ENCODE peak calls at places on chromosomes 7 and 10, in four cellular contexts. L, F, Q and X are unnamed samples.
A peak's percentile ranks its signal among the peaks of the same experiment; 100 is the strongest.

GRCh38 chr10:31320179-31320597 is 1.2 kb downstream of the ZEB1 start:
- DNase-seq in L (no peak), F (no peak), Q (peak; percentile 30), X (peak; percentile 59)

GRCh38 chr10:124688889-124689670 is 55.1 kb downstream of the FAM53B start:
- DNase-seq in L (peak; percentile 93), F (no peak), Q (no peak), X (no peak)

GRCh38 chr7:70325509-70326101 is 727.3 kb downstream of the AUTS2 start:
- DNase-seq in L (no peak), F (no peak), Q (no peak), X (peak; percentile 42)

GRCh38 chr10:16965740-16966447 is 148.7 kb upstream of the RSU1 start:
- DNase-seq in L (no peak), F (peak; percentile 34), Q (no peak), X (no peak)

GRCh38 chr10:88271736-88272135 is 311.4 kb downstream of the RNLS start:
- DNase-seq in L (no peak), F (no peak), Q (peak; percentile 81), X (no peak)

GRCh38 chr10:13271552-13272163 is 28.2 kb downstream of the PHYH start:
- DNase-seq in L (no peak), F (peak; percentile 38), Q (no peak), X (peak; percentile 64)

GRCh38 chr10:27383595-27384542 is 120.2 kb upstream of the RAB18 start:
- DNase-seq in L (no peak), F (no peak), Q (no peak), X (no peak)

GRCh38 chr7:137871173-137871915 is 24.6 kb upstream of the DGKI start:
- DNase-seq in L (no peak), F (no peak), Q (no peak), X (no peak)

GRCh38 chr7:31782411-31782991 is 95.5 kb downstream of the PPP1R17 start:
- DNase-seq in L (peak; percentile 20), F (no peak), Q (peak; percentile 32), X (peak; percentile 65)

GRCh38 chr7:151566897-151567320 is 47.2 kb upstream of the RHEB start:
- DNase-seq in L (no peak), F (no peak), Q (peak; percentile 26), X (no peak)

GRCh38 chr10:30151581-30152389 is 92.4 kb upstream of the JCAD start:
- DNase-seq in L (no peak), F (peak; percentile 2), Q (no peak), X (peak; percentile 18)

GRCh38 chr10:45379303-45379726 is 5.3 kb downstream of the ALOX5 start:
- DNase-seq in L (no peak), F (no peak), Q (peak; percentile 83), X (no peak)

GRCh38 chr7:16991551-16991950 is 109.8 kb upstream of the AGR3 start:
- DNase-seq in L (no peak), F (no peak), Q (no peak), X (no peak)

GRCh38 chr10:48900296-48900695 is 39.3 kb downstream of the LRRC18 start:
- DNase-seq in L (no peak), F (no peak), Q (peak; percentile 65), X (no peak)

GRCh38 chr7:37349979-37350590 is 98.6 kb downstream of the ELMO1 start:
- DNase-seq in L (no peak), F (no peak), Q (no peak), X (no peak)

GRCh38 chr7:111357691-111358090 is 204.6 kb downstream of the IMMP2L start:
- DNase-seq in L (no peak), F (no peak), Q (no peak), X (no peak)

GRCh38 chr7:93958216-93958615 is 36.7 kb downstream of the GNG11 start:
- DNase-seq in L (no peak), F (no peak), Q (no peak), X (no peak)

GRCh38 chr10:123517901-123518300 is 148.3 kb upstream of the GPR26 start:
- DNase-seq in L (no peak), F (no peak), Q (no peak), X (no peak)

GRCh38 chr7:108296911-108297310 is 159.3 kb downstream of the NRCAM start:
- DNase-seq in L (no peak), F (no peak), Q (no peak), X (no peak)

GRCh38 chr7:40058027-40058426 is 76.4 kb downstream of the MPLKIP start:
- DNase-seq in L (no peak), F (no peak), Q (no peak), X (no peak)

GRCh38 chr10:6231146-6231545 is 28.4 kb downstream of the PFKFB3 start:
- DNase-seq in L (no peak), F (no peak), Q (no peak), X (peak; percentile 12)

GRCh38 chr7:57384380-57384779 is 65.6 kb upstream of the ZNF716 start:
- DNase-seq in L (no peak), F (no peak), Q (no peak), X (no peak)

GRCh38 chr7:36862685-36863375 is 138.5 kb upstream of the AOAH start:
- DNase-seq in L (no peak), F (no peak), Q (no peak), X (no peak)

GRCh38 chr10:99435986-99436633 is 5.7 kb upstream of the GOT1 start:
- DNase-seq in L (no peak), F (no peak), Q (no peak), X (peak; percentile 36)

GRCh38 chr7:50308301-50309129 is 4.0 kb downstream of the IKZF1 start:
- DNase-seq in L (no peak), F (no peak), Q (peak; percentile 74), X (no peak)

GRCh38 chr10:130212736-130213135 is 76.5 kb downstream of the GLRX3 start:
- DNase-seq in L (no peak), F (no peak), Q (no peak), X (peak; percentile 67)

GRCh38 chr10:84333864-84334451 is 5.6 kb downstream of the CCSER2 start:
- DNase-seq in L (no peak), F (no peak), Q (no peak), X (no peak)

GRCh38 chr10:108327706-108328105 is 1163.2 kb upstream of the SORCS1 start:
- DNase-seq in L (no peak), F (no peak), Q (no peak), X (no peak)

GRCh38 chr7:90053094-90053493 is 101.2 kb upstream of the STEAP1 start:
- DNase-seq in L (no peak), F (no peak), Q (no peak), X (no peak)

GRCh38 chr10:114427124-114427852 is 23.0 kb upstream of the AFAP1L2 start:
- DNase-seq in L (no peak), F (no peak), Q (no peak), X (no peak)

GRCh38 chr7:155953501-155953778 is 141.2 kb upstream of the SHH start:
- DNase-seq in L (no peak), F (no peak), Q (no peak), X (no peak)

GRCh38 chr7:28410628-28411578 is 1.4 kb upstream of the CREB5 start:
- DNase-seq in L (no peak), F (no peak), Q (peak; percentile 25), X (peak; percentile 57)

GRCh38 chr7:129343099-129343700 is 91.0 kb upstream of the STRIP2 start:
- DNase-seq in L (no peak), F (no peak), Q (no peak), X (peak; percentile 64)
- TF ChIP-seq GABPA in L (no peak), F (no peak), Q (no peak), X (no peak)

GRCh38 chr7:46776790-46777189 is 805.1 kb downstream of the TNS3 start:
- DNase-seq in L (no peak), F (no peak), Q (no peak), X (no peak)
- TF ChIP-seq GABPA in L (no peak), F (no peak), Q (no peak), X (no peak)

GRCh38 chr10:98267894-98268693 is at the start of gene LOXL4:
- DNase-seq in L (no peak), F (no peak), Q (no peak), X (peak; percentile 89)

GRCh38 chr10:98270026-98270740 is 2.2 kb upstream of the LOXL4 start:
- DNase-seq in L (no peak), F (no peak), Q (no peak), X (no peak)

GRCh38 chr10:98270786-98271185 is 2.8 kb upstream of the LOXL4 start:
- DNase-seq in L (no peak), F (no peak), Q (no peak), X (no peak)

GRCh38 chr10:98268694-98269386 is 846 bp upstream of the LOXL4 start:
- DNase-seq in L (no peak), F (no peak), Q (no peak), X (no peak)

DNA sequence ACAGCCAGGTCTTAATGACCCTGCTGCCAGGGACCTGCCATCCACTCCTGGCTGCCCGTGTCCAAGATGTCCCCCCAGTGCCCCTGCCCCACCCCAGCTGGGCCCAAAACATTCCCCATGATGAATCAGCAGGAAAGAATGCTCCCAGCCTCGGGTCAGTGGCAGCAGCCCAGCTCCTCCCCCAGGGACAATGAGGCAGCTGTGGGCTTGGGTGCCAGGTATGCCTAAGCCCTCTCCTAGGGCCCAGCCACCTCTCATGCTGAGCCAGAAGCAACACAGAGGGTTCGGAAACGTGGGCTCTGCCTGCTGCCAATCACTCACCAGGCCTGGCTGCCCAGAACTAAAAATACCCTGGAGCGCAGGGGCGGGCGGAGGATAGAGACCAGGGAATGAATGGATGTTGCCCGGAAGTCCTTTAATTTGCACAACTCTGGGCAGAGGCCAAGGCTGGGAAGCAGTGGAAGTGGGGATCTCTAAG is 1.5 kb upstream of the LOXL4 start:
- DNase-seq in L (no peak), F (peak; percentile 17), Q (no peak), X (peak; percentile 56)
- TF ChIP-seq GABPA in L (no peak), F (no peak), Q (no peak), X (no peak)

GRCh38 chr7:157757211-157757610 is 420.4 kb downstream of the DNAJB6 start:
- DNase-seq in L (no peak), F (no peak), Q (no peak), X (no peak)

GRCh38 chr7:157757776-157758467 is 421.1 kb downstream of the DNAJB6 start:
- DNase-seq in L (no peak), F (no peak), Q (no peak), X (no peak)

GRCh38 chr7:157758468-157759245 is 421.9 kb downstream of the DNAJB6 start:
- DNase-seq in L (no peak), F (no peak), Q (no peak), X (no peak)

GRCh38 chr7:157760004-157760730 is 423.4 kb downstream of the DNAJB6 start:
- DNase-seq in L (no peak), F (no peak), Q (no peak), X (peak; percentile 70)

DNA sequence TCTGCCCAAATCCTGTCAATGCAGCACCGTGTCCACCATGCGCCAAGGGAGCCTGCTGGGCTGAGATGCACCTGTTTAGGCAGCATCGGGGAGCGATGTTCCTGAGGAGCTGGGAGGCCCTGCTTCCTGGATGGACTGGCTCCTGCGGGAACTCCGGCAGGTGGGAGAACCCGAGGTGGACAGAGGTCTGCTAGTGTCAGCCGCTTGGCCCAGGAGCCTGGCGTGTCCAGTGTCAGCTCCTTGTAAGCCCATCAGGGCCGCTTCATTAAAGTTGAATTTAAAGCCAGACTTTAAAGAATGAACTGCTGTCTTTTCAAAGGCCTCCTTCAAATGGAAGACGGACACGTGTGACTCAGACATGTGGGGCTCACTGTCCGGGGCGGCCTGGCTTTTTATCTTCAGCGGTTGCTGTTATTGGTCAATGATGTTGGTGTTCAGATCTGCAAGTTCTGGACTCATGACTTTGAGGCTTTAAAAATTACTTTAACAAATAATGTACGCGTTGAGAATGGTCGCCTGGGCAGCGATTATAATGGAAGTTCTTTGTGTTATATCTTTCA is 422.5 kb downstream of the DNAJB6 start:
- DNase-seq in L (no peak), F (no peak), Q (no peak), X (no peak)
- TF ChIP-seq GABPA in L (no peak), F (no peak), Q (no peak), X (no peak)

GRCh38 chr10:74432841-74433594 is 282.0 kb downstream of the ADK start:
- DNase-seq in L (no peak), F (no peak), Q (no peak), X (peak; percentile 41)
- TF ChIP-seq GABPA in L (no peak), F (no peak), Q (no peak), X (no peak)